ENCODE peak calls at places on chromosomes 13 and 19, in eight cellular contexts. F is foreskin keratinocyte; Q is CD4-positive, alpha-beta T cell; E is AG09309; N is BE2C; B is fibroblast of mammary gland; O is lower lobe of right lung; T is cardiac muscle cell. Z is an unnamed sample.
A peak's percentile ranks its signal among the peaks of the same experiment; 100 is the strongest.

GRCh38 chr19:8731428-8732169 is 10.2 kb downstream of the OR2Z1 start:
- DNase-seq in Q (no peak), B (no peak), T (no peak), N (no peak), O (no peak), E (no peak), F (no peak), Z (no peak)

GRCh38 chr13:51412431-51412830 is 40.4 kb downstream of the INTS6 start:
- DNase-seq in F (no peak), Q (no peak), N (no peak), E (no peak), T (no peak), B (no peak), O (no peak), Z (no peak)

GRCh38 chr13:51729853-51730553 is 74.0 kb downstream of the DHRS12 start:
- DNase-seq in N (no peak), T (peak; percentile 88), Q (no peak), F (peak; percentile 50), O (no peak), E (peak; percentile 57), B (peak; percentile 91), Z (no peak)

GRCh38 chr13:37816276-37816675 is 53.3 kb downstream of the TRPC4 start:
- DNase-seq in E (no peak), T (peak; percentile 37), O (no peak), N (no peak), B (no peak), F (no peak), Q (no peak), Z (no peak)

GRCh38 chr19:45785097-45785496 is 2.8 kb upstream of the DMPK start:
- DNase-seq in O (no peak), B (no peak), N (no peak), F (no peak), Q (no peak), E (no peak), T (no peak), Z (no peak)

GRCh38 chr19:15010497-15011255 is 31.0 kb upstream of the SLC1A6 start:
- DNase-seq in Q (no peak), O (no peak), F (no peak), T (peak; percentile 3), N (no peak), B (no peak), E (no peak), Z (no peak)

GRCh38 chr13:25494708-25495411 is 123.1 kb downstream of the ATP8A2 start:
- DNase-seq in E (no peak), T (no peak), F (no peak), O (no peak), N (no peak), B (no peak), Q (no peak), Z (no peak)

GRCh38 chr13:39946769-39947168 is 291.3 kb downstream of the COG6 start:
- DNase-seq in F (no peak), T (no peak), O (no peak), N (no peak), B (no peak), E (no peak), Q (no peak), Z (no peak)

GRCh38 chr13:26473571-26474230 is 83.8 kb upstream of the WASF3 start:
- DNase-seq in N (no peak), B (no peak), T (no peak), O (no peak), F (no peak), Q (no peak), E (no peak), Z (no peak)

GRCh38 chr13:28548872-28549271 is 53.9 kb upstream of the FLT1 start:
- DNase-seq in T (no peak), F (no peak), N (no peak), O (no peak), E (no peak), Q (no peak), B (no peak), Z (no peak)

GRCh38 chr13:75308222-75308621 is 173.7 kb downstream of the TBC1D4 start:
- DNase-seq in F (no peak), Q (no peak), E (no peak), B (no peak), O (no peak), N (no peak), T (no peak), Z (no peak)

GRCh38 chr13:76667551-76667950 is 218.7 kb downstream of the KCTD12 start:
- DNase-seq in B (peak; percentile 74), O (no peak), N (peak; percentile 19), E (peak; percentile 48), T (peak; percentile 84), F (no peak), Q (no peak), Z (peak; percentile 53)

GRCh38 chr13:100646030-100646673 is 28.4 kb downstream of the TMTC4 start:
- DNase-seq in F (peak; percentile 10), E (no peak), Q (no peak), T (peak; percentile 58), O (no peak), B (peak; percentile 45), N (peak; percentile 43), Z (no peak)

GRCh38 chr19:17511724-17512573 is 500 bp downstream of the PGLS start:
- DNase-seq in T (peak; percentile 91), O (peak; percentile 93), Q (peak; percentile 73), B (peak; percentile 82), E (peak; percentile 24), F (peak; percentile 51), N (peak; percentile 75), Z (peak; percentile 59)
- TF ChIP-seq CTCF in T (peak; percentile 18), O (peak; percentile 29), Q (no peak), B (peak; percentile 9), E (peak; percentile 14), F (peak; percentile 40), N (peak; percentile 12), Z (peak; percentile 27)

DNA sequence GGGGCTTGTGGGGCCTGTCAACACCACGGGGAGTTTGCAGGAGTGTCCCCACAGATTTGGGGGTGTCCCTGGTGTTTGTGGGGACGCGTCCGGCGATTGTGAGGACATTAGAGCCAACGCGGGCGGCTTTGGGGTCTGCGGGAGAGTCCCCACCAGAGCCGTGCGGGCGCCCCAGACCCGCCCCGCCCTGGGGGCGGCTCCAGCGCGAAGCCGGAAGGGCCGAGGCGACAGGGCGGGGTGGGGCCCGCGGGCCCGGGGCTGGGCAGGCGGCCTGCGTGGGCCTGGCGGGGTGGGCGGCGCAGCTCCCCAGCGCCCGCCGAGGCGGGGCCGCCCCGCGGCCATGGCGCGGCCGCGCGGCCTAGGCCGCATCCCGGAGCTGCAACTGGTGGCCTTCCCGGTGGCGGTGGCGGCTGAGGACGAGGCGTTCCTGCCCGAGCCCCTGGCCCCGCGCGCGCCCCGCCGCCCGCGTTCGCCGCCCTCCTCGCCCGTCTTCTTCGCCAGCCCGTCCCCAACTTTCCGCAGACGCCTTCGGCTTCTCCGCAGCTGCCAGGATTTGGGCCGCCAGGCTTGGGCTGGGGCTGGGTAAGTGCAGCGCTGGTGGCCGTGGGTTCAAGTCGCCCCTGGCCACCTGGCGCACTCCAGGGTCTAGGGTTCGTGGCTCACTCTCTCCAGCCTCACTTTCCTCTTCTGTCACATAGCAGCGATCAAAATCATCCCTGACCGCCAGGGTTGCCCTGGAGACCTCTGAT is 10.3 kb downstream of the PDE4A start:
- DNase-seq in N (peak; percentile 56), O (peak; percentile 83), Q (no peak), E (no peak), T (peak; percentile 70), F (no peak), B (no peak), Z (peak; percentile 28)
- TF ChIP-seq CTCF in N (no peak), O (no peak), Q (no peak), E (no peak), T (no peak), F (no peak), B (no peak), Z (no peak)

GRCh38 chr19:40394816-40395210 is 4.8 kb upstream of the HIPK4 start:
- DNase-seq in E (no peak), N (no peak), T (no peak), Q (no peak), O (no peak), B (no peak), F (no peak), Z (no peak)

GRCh38 chr19:40390084-40390742 is at the start of gene HIPK4:
- DNase-seq in B (no peak), T (no peak), Q (no peak), N (no peak), O (no peak), E (no peak), F (no peak), Z (no peak)

GRCh38 chr19:40392123-40392522 is 2.1 kb upstream of the HIPK4 start:
- DNase-seq in Q (no peak), F (no peak), B (no peak), O (no peak), N (no peak), T (no peak), E (no peak), Z (no peak)

GRCh38 chr19:40393894-40394815 is 4.2 kb upstream of the HIPK4 start:
- DNase-seq in B (no peak), O (no peak), N (no peak), Q (no peak), E (no peak), T (no peak), F (no peak), Z (no peak)

DNA sequence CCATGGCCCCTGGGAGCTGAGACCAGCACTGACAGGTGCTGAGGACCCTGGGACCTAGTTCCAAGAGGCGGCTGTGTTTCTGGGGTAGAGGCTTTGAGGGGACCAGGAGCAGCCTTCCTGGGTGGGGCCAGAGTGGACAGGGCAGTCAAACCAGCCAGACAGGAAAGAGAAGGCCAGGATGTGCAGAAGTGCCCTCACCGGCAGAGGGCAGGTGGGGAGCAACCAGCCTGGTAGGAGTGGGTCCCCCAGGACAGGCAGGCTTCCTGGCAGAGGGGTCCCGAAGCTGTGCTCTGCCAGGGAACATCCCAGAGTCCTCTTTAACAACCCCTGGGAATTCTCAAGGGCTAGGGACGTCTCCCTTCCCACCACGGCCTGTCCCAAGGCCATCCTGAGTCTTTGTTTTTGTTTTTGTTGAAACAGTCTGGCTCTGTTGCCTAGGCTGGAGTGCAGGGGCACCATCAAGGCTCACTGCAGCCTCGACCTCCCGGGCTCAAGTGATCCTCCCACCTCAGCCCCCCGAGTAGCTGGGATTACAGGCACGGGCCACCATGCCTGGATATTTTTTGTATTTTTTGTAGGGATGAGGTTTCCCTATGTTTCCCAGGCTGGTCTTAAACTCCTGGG is 3.0 kb upstream of the HIPK4 start:
- DNase-seq in B (no peak), E (no peak), O (peak; percentile 77), F (no peak), Q (no peak), N (peak; percentile 36), T (no peak), Z (no peak)
- TF ChIP-seq CTCF in B (peak; percentile 21), E (peak; percentile 47), O (peak; percentile 51), F (peak; percentile 61), Q (no peak), N (peak; percentile 47), T (peak; percentile 31), Z (no peak)

DNA sequence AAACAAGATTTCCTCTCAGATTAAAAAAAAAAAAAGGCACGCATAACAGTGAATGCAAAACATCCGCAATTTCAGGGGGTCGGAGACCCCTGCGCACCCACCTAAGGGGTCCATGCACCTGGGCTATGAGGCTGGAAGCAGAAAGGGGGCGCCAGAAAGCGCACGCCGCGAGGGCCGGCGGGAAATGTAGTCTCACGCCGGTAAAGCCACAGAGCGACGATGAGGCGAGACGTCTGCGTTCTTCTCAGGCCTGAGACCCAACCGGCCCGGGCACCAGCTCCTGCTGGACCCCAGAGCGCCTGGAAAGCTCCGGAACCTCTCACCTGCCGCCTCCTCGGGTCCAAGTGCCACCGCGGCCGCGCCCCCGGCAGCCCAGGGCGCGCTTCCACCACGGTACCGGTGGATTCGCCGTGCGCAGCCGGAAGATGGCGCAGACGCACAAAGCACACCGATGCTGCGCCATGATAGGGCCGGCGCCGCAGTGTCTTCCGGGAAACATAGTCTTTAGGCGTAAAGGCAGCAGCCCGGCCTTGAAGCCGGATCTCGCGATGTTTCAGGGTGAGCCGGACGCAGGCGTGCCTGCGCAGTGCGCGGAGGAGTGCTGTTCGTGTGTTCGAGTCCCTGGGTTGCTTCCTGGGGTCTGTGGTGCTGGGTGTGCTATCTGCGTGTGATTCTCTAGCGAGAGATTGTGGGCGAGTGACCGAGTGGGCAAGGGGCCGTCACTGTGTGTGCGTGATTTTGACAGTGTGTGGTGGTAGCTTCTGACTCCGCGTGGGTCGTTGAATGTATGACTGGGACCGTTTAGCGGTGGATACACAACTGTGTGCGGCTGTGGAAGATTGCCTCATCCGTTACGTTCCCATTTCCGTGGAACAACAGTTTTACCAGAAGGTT is at the start of gene ZNF582:
- DNase-seq in N (peak; percentile 97), T (peak; percentile 98), B (peak; percentile 95), O (peak; percentile 97), Q (peak; percentile 87), E (peak; percentile 87), F (peak; percentile 84), Z (peak; percentile 90)
- TF ChIP-seq CTCF in N (peak; percentile 77), T (peak; percentile 81), B (peak; percentile 63), O (peak; percentile 67), Q (peak; percentile 80), E (peak; percentile 87), F (peak; percentile 74), Z (peak; percentile 74)

Z was measured in AG09319.